ENCODE peak calls at places on chromosome X, in five cellular contexts. N, T, Y, L and X are unnamed samples.

GRCh38 chrX:1589356-1590130 is 1.9 kb upstream of the AKAP17A start:
- DNase-seq in L (no peak), T (no peak), Y (no peak), N (peak; percentile 55), X (no peak)

GRCh38 chrX:11464360-11464759 is 171.1 kb downstream of the AMELX start:
- DNase-seq in N (no peak), L (no peak), T (no peak), Y (no peak), X (no peak)

GRCh38 chrX:40922307-40922706 is 162.9 kb upstream of the USP9X start:
- DNase-seq in N (no peak), Y (no peak), T (peak; percentile 81), L (no peak), X (no peak)

GRCh38 chrX:22056235-22056634 is 24.1 kb downstream of the PHEX start:
- DNase-seq in T (no peak), N (no peak), Y (no peak), L (no peak), X (no peak)

GRCh38 chrX:17689971-17690409 is 47.3 kb upstream of the SCML1 start:
- DNase-seq in L (no peak), Y (no peak), T (peak; percentile 77), N (no peak), X (peak; percentile 46)

GRCh38 chrX:103157511-103158316 is 57.2 kb upstream of the BEX4 start:
- DNase-seq in T (peak; percentile 78), N (no peak), Y (no peak), L (no peak), X (peak; percentile 43)

GRCh38 chrX:98956014-98956413 is 1454.1 kb downstream of the PCDH19 start:
- DNase-seq in Y (no peak), T (no peak), L (no peak), N (no peak), X (no peak)

GRCh38 chrX:119105826-119106225 is 21.8 kb downstream of the KIAA1210 start:
- DNase-seq in L (no peak), Y (no peak), T (peak; percentile 15), N (no peak), X (no peak)

GRCh38 chrX:131792789-131793462 is 230.2 kb upstream of the STK26 start:
- DNase-seq in T (peak; percentile 43), N (no peak), Y (no peak), L (peak; percentile 41), X (no peak)

GRCh38 chrX:112636288-112636687 is 43.5 kb downstream of the LHFPL1 start:
- DNase-seq in L (no peak), T (no peak), Y (no peak), N (no peak), X (no peak)

GRCh38 chrX:55593756-55594257 is 29.4 kb upstream of the FOXR2 start:
- DNase-seq in T (no peak), Y (no peak), N (no peak), L (no peak), X (no peak)

GRCh38 chrX:134236690-134237362 is at the start of gene CCDC160:
- DNase-seq in T (peak; percentile 51), L (no peak), Y (peak; percentile 47), N (no peak), X (peak; percentile 56)

GRCh38 chrX:66050140-66050569 is 10.3 kb upstream of the VSIG4 start:
- DNase-seq in N (no peak), Y (no peak), L (no peak), T (no peak), X (no peak)

DNA sequence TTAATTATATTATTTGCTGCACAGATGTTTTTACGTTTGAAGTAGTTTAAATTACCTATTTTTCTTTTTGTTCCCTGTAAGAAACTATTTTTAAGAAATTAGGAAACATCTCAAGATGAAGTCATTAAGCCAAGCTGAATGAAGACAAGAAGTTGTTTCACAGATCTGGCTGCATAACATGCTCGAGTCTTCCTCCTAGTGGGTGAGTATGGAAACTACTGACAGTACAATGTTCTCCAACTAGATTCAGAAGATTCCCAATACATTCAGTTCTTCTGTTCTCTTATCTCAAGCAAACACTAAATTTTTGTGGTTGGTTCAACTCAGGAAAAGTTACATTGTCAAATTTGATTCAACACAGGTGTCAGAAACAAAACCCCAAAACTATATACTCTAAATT is 256.8 kb upstream of the VCX start:
- DNase-seq in L (no peak), T (peak; percentile 53), Y (no peak), N (no peak), X (no peak)
- TF ChIP-seq CTCF in L (no peak), T (peak; percentile 60), Y (peak; percentile 50), N (no peak), X (peak; percentile 53)

DNA sequence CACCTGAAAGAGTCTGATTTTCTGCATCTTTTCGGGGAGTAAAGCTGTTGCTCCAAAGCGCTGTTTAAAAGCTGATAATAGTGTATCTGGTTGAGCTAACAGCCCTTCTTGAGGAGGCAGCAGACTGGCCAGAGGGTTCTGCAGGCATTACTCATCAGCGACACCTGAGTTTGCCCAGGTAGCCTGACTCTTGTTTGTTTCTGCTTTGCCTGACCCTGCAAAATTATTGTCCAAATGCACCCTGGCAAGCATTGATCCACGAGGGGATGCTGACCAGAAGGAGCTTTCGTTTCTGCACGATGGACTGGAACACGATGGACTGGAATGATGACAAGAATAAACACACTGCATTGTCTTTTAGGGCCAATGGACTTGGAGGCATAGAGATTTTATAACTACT is 6.2 kb downstream of the CD99 start:
- DNase-seq in T (peak; percentile 59), N (no peak), L (no peak), Y (no peak), X (no peak)
- H3K4me1 ChIP-seq in T (peaks cover 37% of the 10 kb centered on the region), N (peaks cover 96% of the 10 kb centered on the region), L (peaks cover 68% of the 10 kb centered on the region), Y (peaks cover 100% of the 10 kb centered on the region), X (peaks cover 13% of the 10 kb centered on the region)

DNA sequence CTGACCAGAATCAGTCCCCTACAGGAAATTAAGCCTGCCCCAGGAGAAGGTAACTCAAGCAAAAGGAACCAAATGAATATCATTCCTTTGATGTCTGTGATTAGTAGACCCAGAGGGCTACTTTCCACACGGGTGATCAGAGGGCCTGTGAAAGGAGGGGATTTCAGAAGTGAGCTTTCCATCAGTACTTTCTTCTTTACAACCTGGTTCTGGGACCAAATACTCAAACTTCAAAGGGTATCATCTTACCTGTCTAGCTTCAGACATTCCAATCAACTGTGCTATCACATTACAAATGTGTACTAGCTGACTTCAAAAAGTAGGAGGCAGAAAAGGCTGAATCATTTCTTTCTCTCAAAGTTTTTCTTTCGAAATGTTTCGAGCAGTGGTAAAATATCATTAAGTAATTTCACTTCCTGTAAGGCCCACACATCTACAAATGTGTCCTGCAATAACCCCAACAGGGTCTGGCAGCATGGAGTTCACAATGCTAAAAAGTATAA is 23.9 kb downstream of the ACSL4 start:
- DNase-seq in T (peak; percentile 66), L (no peak), N (no peak), Y (no peak), X (no peak)
- H3K4me3 ChIP-seq in T (peak overlapping the region; percentile 27), L (no peak overlapping the region), N (no peak overlapping the region), Y (no peak overlapping the region), X (no peak overlapping the region)

DNA sequence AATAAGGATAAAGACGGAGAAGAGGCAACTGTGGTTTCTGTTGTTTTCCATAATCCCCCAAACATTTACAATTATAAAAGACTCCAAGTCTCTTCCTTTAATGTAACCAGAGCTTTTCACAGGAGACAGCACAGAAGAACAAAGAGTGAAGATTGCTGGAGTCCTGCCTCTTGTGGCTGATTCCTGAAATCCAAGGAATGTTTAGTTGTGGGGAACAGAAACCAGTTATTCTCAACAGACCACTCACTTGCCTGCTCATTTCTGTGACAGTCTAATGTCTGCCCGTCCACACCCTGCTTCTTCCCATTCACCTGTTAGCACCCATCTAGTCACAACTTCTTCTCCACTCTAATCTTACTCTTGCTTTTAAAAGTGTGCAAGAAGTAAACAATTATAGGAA is 12.1 kb downstream of the TEX13B start:
- DNase-seq in L (no peak), Y (no peak), T (peak; percentile 4), N (no peak), X (no peak)
- TF ChIP-seq CTCF in L (no peak), Y (no peak), T (no peak), N (no peak), X (no peak)

GRCh38 chrX:7242613-7243012 is 94.7 kb upstream of the PUDP start:
- DNase-seq in T (no peak), L (no peak), Y (no peak), N (no peak), X (no peak)
- H3K4me1 ChIP-seq in T (no peaks in the 10 kb centered on the region), L (no peaks in the 10 kb centered on the region), Y (no peaks in the 10 kb centered on the region), N (no peaks in the 10 kb centered on the region), X (no peaks in the 10 kb centered on the region)

GRCh38 chrX:126552313-126553022 is at the start of gene DCAF12L1:
- DNase-seq in N (no peak), Y (no peak), L (no peak), T (no peak), X (no peak)
- H3K4me3 ChIP-seq in N (no peak within 1 kb of the TSS), Y (peak within 1 kb of the TSS; percentile 33), L (no peak within 1 kb of the TSS), T (no peak within 1 kb of the TSS), X (no peak within 1 kb of the TSS)

GRCh38 chrX:54447461-54447860 is 7.3 kb downstream of the TSR2 start:
- DNase-seq in N (no peak), Y (no peak), L (no peak), T (peak; percentile 20), X (no peak)
- TF ChIP-seq CTCF in N (no peak), Y (no peak), L (no peak), T (peak; percentile 48), X (no peak)

GRCh38 chrX:154717824-154718223 is 33.1 kb downstream of the GAB3 start:
- DNase-seq in N (no peak), Y (no peak), L (no peak), T (peak; percentile 70), X (no peak)
- H3K4me1 ChIP-seq in N (no peaks in the 10 kb centered on the region), Y (peaks cover 68% of the 10 kb centered on the region), L (peaks cover 5% of the 10 kb centered on the region), T (peaks cover 33% of the 10 kb centered on the region), X (no peaks in the 10 kb centered on the region)

GRCh38 chrX:71493111-71493613 is 39.7 kb upstream of the OGT start:
- DNase-seq in L (no peak), N (no peak), Y (no peak), T (no peak), X (no peak)
- H3K4me3 ChIP-seq in L (peak overlapping the region; percentile 45), N (peak overlapping the region; percentile 47), Y (peak overlapping the region; percentile 73), T (peak overlapping the region; percentile 69), X (peak overlapping the region; percentile 60)

DNA sequence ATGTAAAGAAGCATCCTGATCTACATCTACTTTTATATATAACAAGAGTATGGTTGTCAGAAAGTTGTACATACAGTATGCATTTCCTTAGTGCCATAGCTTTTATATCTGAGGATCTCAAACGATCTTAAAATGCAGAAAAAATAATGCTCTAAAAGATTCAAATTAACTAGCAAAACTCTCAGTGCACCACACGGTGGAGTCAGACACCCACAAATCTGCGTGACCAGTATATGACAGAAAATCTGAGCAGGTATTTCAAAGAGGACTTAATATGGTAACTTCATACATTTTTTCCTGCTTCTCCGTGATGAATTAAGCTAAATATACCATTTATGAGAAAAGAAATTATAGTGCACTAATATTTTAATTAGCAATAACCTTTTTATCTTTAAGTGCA is 803.0 kb downstream of the DMD start:
- DNase-seq in L (no peak), N (no peak), T (peak; percentile 1), Y (no peak), X (peak; percentile 2)
- TF ChIP-seq CTCF in L (no peak), N (no peak), T (peak; percentile 27), Y (no peak), X (no peak)